ENCODE peak calls at places on chromosomes 12 and 14, in ten cellular contexts. One of them, this sample, is unnamed.

GRCh38 chr12:118354903-118355302 is 17.8 kb downstream of the TAOK3 start:
- DNase-seq in GM23338: no peak
- DNase-seq in prostate gland: no peak
- DNase-seq in suprapubic skin: no peak
- DNase-seq in HCT116: no peak
- DNase-seq in sigmoid colon: no peak
- DNase-seq in HL-60: no peak
- DNase-seq in SK-N-SH: no peak
- DNase-seq in breast epithelium: no peak
- DNase-seq in Panc1: no peak
- DNase-seq in this sample: no peak

GRCh38 chr12:88399811-88400210 is 180.5 kb downstream of the KITLG start:
- DNase-seq in Panc1: no peak
- DNase-seq in breast epithelium: no peak
- DNase-seq in GM23338: no peak
- DNase-seq in sigmoid colon: no peak
- DNase-seq in suprapubic skin: no peak
- DNase-seq in SK-N-SH: no peak
- DNase-seq in HL-60: no peak
- DNase-seq in prostate gland: no peak
- DNase-seq in HCT116: no peak
- DNase-seq in this sample: no peak

GRCh38 chr12:121190523-121191031 is 19.4 kb upstream of the P2RX4 start:
- DNase-seq in suprapubic skin: no peak
- DNase-seq in HCT116: no peak
- DNase-seq in GM23338: peak
- DNase-seq in breast epithelium: no peak
- DNase-seq in sigmoid colon: no peak
- DNase-seq in HL-60: no peak
- DNase-seq in SK-N-SH: no peak
- DNase-seq in Panc1: no peak
- DNase-seq in prostate gland: no peak
- DNase-seq in this sample: peak

GRCh38 chr14:105144666-105145380 is 23.8 kb downstream of the JAG2 start:
- DNase-seq in SK-N-SH: peak
- DNase-seq in GM23338: no peak
- DNase-seq in HCT116: no peak
- DNase-seq in prostate gland: no peak
- DNase-seq in sigmoid colon: peak
- DNase-seq in suprapubic skin: peak
- DNase-seq in breast epithelium: no peak
- DNase-seq in HL-60: no peak
- DNase-seq in Panc1: no peak
- DNase-seq in this sample: no peak

GRCh38 chr12:65643171-65643570 is 181.1 kb upstream of the HMGA2 start:
- DNase-seq in sigmoid colon: no peak
- DNase-seq in HCT116: no peak
- DNase-seq in suprapubic skin: no peak
- DNase-seq in GM23338: no peak
- DNase-seq in prostate gland: no peak
- DNase-seq in HL-60: no peak
- DNase-seq in Panc1: no peak
- DNase-seq in SK-N-SH: no peak
- DNase-seq in breast epithelium: no peak
- DNase-seq in this sample: no peak

GRCh38 chr12:121534495-121535148 is 46.2 kb downstream of the KDM2B start:
- DNase-seq in HCT116: no peak
- DNase-seq in sigmoid colon: peak
- DNase-seq in prostate gland: no peak
- DNase-seq in HL-60: no peak
- DNase-seq in SK-N-SH: no peak
- DNase-seq in breast epithelium: no peak
- DNase-seq in Panc1: no peak
- DNase-seq in suprapubic skin: no peak
- DNase-seq in GM23338: peak
- DNase-seq in this sample: no peak

GRCh38 chr14:75523771-75524171 is 1.5 kb downstream of the BATF start:
- DNase-seq in prostate gland: no peak
- DNase-seq in GM23338: no peak
- DNase-seq in Panc1: no peak
- DNase-seq in SK-N-SH: no peak
- DNase-seq in HL-60: no peak
- DNase-seq in breast epithelium: no peak
- DNase-seq in sigmoid colon: no peak
- DNase-seq in suprapubic skin: no peak
- DNase-seq in HCT116: no peak
- DNase-seq in this sample: no peak

GRCh38 chr12:116533343-116534248 is 25.6 kb upstream of the MAP1LC3B2 start:
- DNase-seq in Panc1: peak
- DNase-seq in SK-N-SH: peak
- DNase-seq in GM23338: peak
- DNase-seq in HCT116: peak
- DNase-seq in HL-60: peak
- DNase-seq in suprapubic skin: peak
- DNase-seq in sigmoid colon: peak
- DNase-seq in prostate gland: peak
- DNase-seq in breast epithelium: no peak
- DNase-seq in this sample: peak

GRCh38 chr14:60196291-60196690 is 31.1 kb upstream of the DHRS7 start:
- DNase-seq in sigmoid colon: no peak
- DNase-seq in GM23338: no peak
- DNase-seq in suprapubic skin: no peak
- DNase-seq in HCT116: no peak
- DNase-seq in breast epithelium: no peak
- DNase-seq in Panc1: no peak
- DNase-seq in SK-N-SH: no peak
- DNase-seq in HL-60: no peak
- DNase-seq in prostate gland: no peak
- DNase-seq in this sample: no peak

GRCh38 chr12:48903363-48903981 is 21.8 kb downstream of the FKBP11 start:
- DNase-seq in suprapubic skin: no peak
- DNase-seq in breast epithelium: no peak
- DNase-seq in HL-60: no peak
- DNase-seq in prostate gland: no peak
- DNase-seq in HCT116: no peak
- DNase-seq in SK-N-SH: no peak
- DNase-seq in sigmoid colon: no peak
- DNase-seq in GM23338: no peak
- DNase-seq in Panc1: no peak
- DNase-seq in this sample: no peak

GRCh38 chr12:63844391-63845341 is at the start of gene SRGAP1:
- DNase-seq in SK-N-SH: peak
- DNase-seq in HL-60: no peak
- DNase-seq in sigmoid colon: peak
- DNase-seq in prostate gland: peak
- DNase-seq in breast epithelium: peak
- DNase-seq in suprapubic skin: peak
- DNase-seq in HCT116: no peak
- DNase-seq in Panc1: no peak
- DNase-seq in GM23338: peak
- DNase-seq in this sample: no peak

GRCh38 chr12:30694412-30694955 is 1.2 kb downstream of the IPO8 start:
- DNase-seq in sigmoid colon: no peak
- DNase-seq in breast epithelium: no peak
- DNase-seq in HL-60: no peak
- DNase-seq in prostate gland: no peak
- DNase-seq in HCT116: no peak
- DNase-seq in Panc1: no peak
- DNase-seq in GM23338: peak
- DNase-seq in suprapubic skin: no peak
- DNase-seq in SK-N-SH: no peak
- DNase-seq in this sample: no peak

GRCh38 chr14:100147181-100147631 is 12.2 kb downstream of the DEGS2 start:
- DNase-seq in breast epithelium: no peak
- DNase-seq in HL-60: peak
- DNase-seq in Panc1: no peak
- DNase-seq in GM23338: no peak
- DNase-seq in sigmoid colon: no peak
- DNase-seq in HCT116: no peak
- DNase-seq in suprapubic skin: no peak
- DNase-seq in prostate gland: no peak
- DNase-seq in SK-N-SH: peak
- DNase-seq in this sample: no peak
- TF ChIP-seq POLR2AphosphoS5 in breast epithelium: no peak
- TF ChIP-seq POLR2AphosphoS5 in HL-60: peak
- TF ChIP-seq POLR2AphosphoS5 in Panc1: no peak
- TF ChIP-seq POLR2AphosphoS5 in GM23338: no peak
- TF ChIP-seq POLR2AphosphoS5 in sigmoid colon: no peak
- TF ChIP-seq POLR2AphosphoS5 in HCT116: no peak
- TF ChIP-seq POLR2AphosphoS5 in suprapubic skin: no peak
- TF ChIP-seq POLR2AphosphoS5 in prostate gland: no peak
- TF ChIP-seq POLR2AphosphoS5 in SK-N-SH: no peak
- TF ChIP-seq POLR2AphosphoS5 in this sample: no peak

DNA sequence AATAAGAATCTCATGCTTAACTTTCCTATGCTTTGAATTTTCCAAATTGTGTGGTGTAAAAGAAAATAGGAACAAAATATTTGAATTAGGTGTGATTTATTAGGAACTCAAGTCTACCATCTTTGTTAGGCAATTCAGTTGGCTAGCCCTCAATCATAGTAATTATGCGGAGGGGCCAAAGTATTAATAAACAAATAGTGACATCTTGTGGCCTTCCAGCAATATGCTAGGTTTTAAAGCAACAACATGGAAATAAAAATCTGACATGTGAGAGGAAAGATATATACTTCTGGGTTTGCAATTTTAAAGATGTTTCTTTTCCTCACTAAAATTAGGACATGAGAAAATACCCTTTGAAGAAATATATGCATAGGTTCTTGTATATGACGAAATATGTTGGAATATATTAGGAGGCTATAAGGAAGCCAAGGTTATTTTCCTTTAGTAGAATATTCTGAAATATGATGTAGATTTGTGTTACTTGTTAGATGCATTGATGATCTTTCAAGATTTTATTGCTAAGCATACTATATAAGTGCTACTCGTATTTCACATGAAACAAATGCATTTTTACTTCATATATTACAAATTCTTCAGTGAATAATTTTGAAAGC is 200.4 kb downstream of the PTPRO start:
- DNase-seq in SK-N-SH: peak
- DNase-seq in Panc1: no peak
- DNase-seq in GM23338: peak
- DNase-seq in breast epithelium: no peak
- DNase-seq in suprapubic skin: no peak
- DNase-seq in prostate gland: peak
- DNase-seq in HCT116: peak
- DNase-seq in sigmoid colon: no peak
- DNase-seq in HL-60: no peak
- DNase-seq in this sample: no peak
- H3K4me3 ChIP-seq in SK-N-SH: no peak
- H3K4me3 ChIP-seq in Panc1: no peak
- H3K4me3 ChIP-seq in GM23338: no peak
- H3K4me3 ChIP-seq in breast epithelium: no peak
- H3K4me3 ChIP-seq in suprapubic skin: no peak
- H3K4me3 ChIP-seq in prostate gland: no peak
- H3K4me3 ChIP-seq in HCT116: no peak
- H3K4me3 ChIP-seq in sigmoid colon: no peak
- H3K4me3 ChIP-seq in HL-60: no peak
- H3K4me3 ChIP-seq in this sample: no peak

DNA sequence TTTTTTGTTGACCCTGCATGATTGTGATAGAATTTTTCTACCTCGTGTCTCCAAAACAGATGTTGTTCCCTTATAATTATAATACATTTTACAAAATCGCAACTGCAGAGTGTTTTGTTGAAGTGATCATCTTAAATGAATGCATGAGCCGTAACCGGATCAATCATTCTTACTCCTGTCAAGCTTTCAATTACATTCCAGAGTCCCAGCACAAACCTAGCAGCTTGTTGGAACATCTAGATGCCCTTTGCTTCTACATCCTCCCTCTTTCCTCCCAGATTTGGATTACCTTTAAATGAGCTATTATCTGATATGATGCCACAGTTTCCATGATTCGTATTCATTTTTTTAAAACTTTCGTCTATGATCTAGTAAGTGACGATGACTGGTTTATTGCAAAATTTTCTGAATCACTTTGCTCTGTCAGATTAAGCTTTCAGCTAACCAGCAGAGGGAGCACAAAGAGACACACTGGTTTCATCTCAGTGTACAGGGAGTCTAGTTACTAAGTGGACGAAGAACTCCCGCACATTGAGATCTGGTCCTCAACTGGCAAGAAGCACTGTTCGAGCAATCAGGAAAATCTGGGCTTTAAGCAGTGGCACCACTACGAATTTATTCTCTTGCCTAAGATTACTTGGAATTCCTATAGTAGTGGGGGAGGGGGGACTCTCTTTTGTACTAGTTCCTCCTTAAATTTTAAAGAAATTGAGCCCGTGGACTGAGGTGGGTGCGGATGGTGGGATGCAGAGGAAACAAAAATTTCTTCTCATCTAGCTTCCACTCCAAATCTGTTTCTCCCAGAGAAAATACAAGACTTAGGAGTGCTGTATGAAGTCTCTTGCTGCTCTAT is 40.9 kb downstream of the TSHR start:
- DNase-seq in Panc1: peak
- DNase-seq in SK-N-SH: peak
- DNase-seq in GM23338: peak
- DNase-seq in sigmoid colon: no peak
- DNase-seq in HCT116: peak
- DNase-seq in breast epithelium: no peak
- DNase-seq in HL-60: peak
- DNase-seq in suprapubic skin: no peak
- DNase-seq in prostate gland: peak
- DNase-seq in this sample: peak
- TF ChIP-seq POLR2AphosphoS5 in Panc1: no peak
- TF ChIP-seq POLR2AphosphoS5 in SK-N-SH: no peak
- TF ChIP-seq POLR2AphosphoS5 in GM23338: no peak
- TF ChIP-seq POLR2AphosphoS5 in sigmoid colon: no peak
- TF ChIP-seq POLR2AphosphoS5 in HCT116: no peak
- TF ChIP-seq POLR2AphosphoS5 in breast epithelium: peak
- TF ChIP-seq POLR2AphosphoS5 in HL-60: no peak
- TF ChIP-seq POLR2AphosphoS5 in suprapubic skin: no peak
- TF ChIP-seq POLR2AphosphoS5 in prostate gland: peak
- TF ChIP-seq POLR2AphosphoS5 in this sample: no peak

DNA sequence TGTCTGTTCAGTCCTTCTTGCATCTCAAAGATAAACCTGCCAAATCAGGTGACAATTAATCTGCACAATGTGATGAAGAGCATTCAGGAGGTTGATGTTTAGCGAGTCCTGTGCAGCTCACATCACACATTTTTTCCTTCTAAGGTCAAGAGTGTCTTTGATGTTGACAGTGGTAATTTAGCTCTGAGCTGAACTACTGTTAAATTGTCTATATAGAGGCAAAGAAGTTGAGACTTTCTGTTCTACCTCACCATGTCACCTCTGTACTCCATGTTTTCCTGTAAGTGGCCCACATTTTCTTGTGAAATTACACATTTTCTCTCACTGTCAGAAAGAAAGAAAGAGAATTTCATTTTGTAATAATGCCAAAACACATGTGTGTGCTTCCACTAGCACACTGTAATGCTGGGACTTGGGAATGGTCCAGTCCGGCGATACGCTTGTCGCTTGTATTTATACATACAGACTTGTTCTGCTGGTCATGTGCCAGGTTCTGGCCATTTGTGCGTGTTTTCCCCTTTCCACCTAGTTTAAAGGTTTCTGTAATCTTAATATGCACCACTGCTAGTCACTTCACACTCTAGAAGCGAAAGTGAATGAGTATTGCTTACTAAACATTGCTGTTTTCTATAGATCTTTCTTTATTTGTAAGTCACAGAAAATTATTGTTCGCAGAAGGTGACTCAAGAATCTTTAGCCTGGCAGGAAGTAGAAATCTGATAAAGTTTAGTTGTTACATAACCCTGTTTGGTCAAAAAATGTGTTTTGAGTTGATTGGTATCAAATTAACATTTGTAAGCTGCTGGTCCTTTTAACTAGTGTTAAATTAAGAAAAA is 328.9 kb downstream of the TMTC2 start:
- DNase-seq in GM23338: no peak
- DNase-seq in HL-60: no peak
- DNase-seq in HCT116: peak
- DNase-seq in breast epithelium: no peak
- DNase-seq in suprapubic skin: no peak
- DNase-seq in sigmoid colon: peak
- DNase-seq in Panc1: no peak
- DNase-seq in SK-N-SH: no peak
- DNase-seq in prostate gland: no peak
- DNase-seq in this sample: no peak
- H3K4me3 ChIP-seq in GM23338: no peak
- H3K4me3 ChIP-seq in HL-60: no peak
- H3K4me3 ChIP-seq in HCT116: no peak
- H3K4me3 ChIP-seq in breast epithelium: peak
- H3K4me3 ChIP-seq in suprapubic skin: peak
- H3K4me3 ChIP-seq in sigmoid colon: peak
- H3K4me3 ChIP-seq in Panc1: no peak
- H3K4me3 ChIP-seq in SK-N-SH: peak
- H3K4me3 ChIP-seq in prostate gland: no peak
- H3K4me3 ChIP-seq in this sample: no peak